ENCODE peak calls at places on chromosomes 2 and 18, in six cellular contexts. W is LoVo, A is upper lobe of left lung, T is BJ, D is astrocyte of the spinal cord, K is left ventricle myocardium inferior. F is an unnamed sample.

GRCh38 chr2:20188851-20189250 is 36.1 kb downstream of the SDC1 start:
- DNase-seq in K (no peak), T (no peak), D (no peak), A (no peak), W (no peak), F (no peak)

GRCh38 chr2:169799555-169799954 is 884 bp downstream of the SSB start:
- DNase-seq in A (no peak), D (no peak), T (no peak), W (no peak), K (no peak), F (no peak)

GRCh38 chr2:25418944-25419677 is 77.4 kb upstream of the DNMT3A start:
- DNase-seq in D (no peak), K (no peak), A (no peak), W (no peak), T (no peak), F (no peak)

GRCh38 chr2:54396107-54396506 is 60.0 kb upstream of the SPTBN1 start:
- DNase-seq in W (no peak), T (no peak), K (no peak), A (no peak), D (peak), F (no peak)

GRCh38 chr2:100807707-100808106 is 12.2 kb upstream of the NPAS2 start:
- DNase-seq in W (no peak), K (no peak), T (no peak), D (no peak), A (no peak), F (no peak)

GRCh38 chr2:25566694-25567093 is 106.7 kb downstream of the DTNB start:
- DNase-seq in K (no peak), W (no peak), A (peak), D (no peak), T (no peak), F (peak)

GRCh38 chr2:160934263-160934662 is 226.0 kb upstream of the TANK start:
- DNase-seq in D (no peak), K (no peak), T (no peak), A (no peak), W (no peak), F (no peak)

GRCh38 chr2:115609978-115610377 is 1167.5 kb downstream of the DPP10 start:
- DNase-seq in W (no peak), K (no peak), A (peak), T (no peak), D (no peak), F (peak)

GRCh38 chr2:73614997-73615396 is 27.2 kb downstream of the NAT8 start:
- DNase-seq in K (no peak), A (no peak), D (no peak), W (no peak), T (no peak), F (no peak)

GRCh38 chr2:119703526-119703925 is 24.5 kb downstream of the TMEM177 start:
- DNase-seq in W (no peak), T (no peak), D (no peak), A (no peak), K (no peak), F (no peak)

GRCh38 chr2:64504774-64505720 is 19.1 kb upstream of the AFTPH start:
- DNase-seq in D (no peak), W (no peak), T (no peak), K (no peak), A (no peak), F (no peak)

GRCh38 chr2:187842315-187842714 is 288.1 kb upstream of the TFPI start:
- DNase-seq in K (no peak), W (no peak), T (no peak), D (no peak), A (no peak), F (no peak)

GRCh38 chr2:11560806-11561205 is 27.0 kb downstream of the GREB1 start:
- DNase-seq in A (peak), T (no peak), D (no peak), W (no peak), K (no peak), F (no peak)

GRCh38 chr2:186273953-186274352 is 212.1 kb upstream of the ZC3H15 start:
- DNase-seq in A (no peak), T (no peak), D (no peak), W (no peak), K (no peak), F (no peak)

GRCh38 chr18:46448347-46448746 is 208.7 kb downstream of the LOXHD1 start:
- DNase-seq in T (no peak), K (no peak), D (no peak), W (no peak), A (no peak), F (no peak)

GRCh38 chr2:20523798-20524197 is 76.9 kb downstream of the RHOB start:
- DNase-seq in A (no peak), W (no peak), D (no peak), K (no peak), T (no peak), F (no peak)

GRCh38 chr2:164710252-164710633 is 89.0 kb upstream of the GRB14 start:
- DNase-seq in K (no peak), A (no peak), D (peak), W (no peak), T (no peak), F (no peak)

GRCh38 chr2:230447455-230448451 is 31.8 kb downstream of the SP100 start:
- DNase-seq in W (no peak), T (no peak), A (no peak), D (no peak), K (no peak), F (no peak)

GRCh38 chr2:143533846-143534245 is 404.6 kb downstream of the ARHGAP15 start:
- DNase-seq in W (no peak), K (no peak), D (no peak), T (no peak), A (no peak), F (no peak)

GRCh38 chr2:8572712-8573233 is 109.1 kb upstream of the ID2 start:
- DNase-seq in K (no peak), A (no peak), D (no peak), W (no peak), T (no peak), F (no peak)

GRCh38 chr2:163191372-163191771 is 352.8 kb upstream of the KCNH7 start:
- DNase-seq in K (no peak), T (no peak), D (peak), W (peak), A (no peak), F (peak)

GRCh38 chr2:171447675-171448074 is 13.6 kb downstream of the DCAF17 start:
- DNase-seq in D (no peak), W (no peak), A (no peak), K (no peak), T (no peak), F (no peak)

GRCh38 chr2:80303006-80303741 is 1.4 kb downstream of the LRRTM1 start:
- DNase-seq in D (no peak), T (no peak), A (no peak), W (no peak), K (no peak), F (peak)

GRCh38 chr2:58641001-58641400 is 399.9 kb upstream of the FANCL start:
- DNase-seq in A (no peak), D (no peak), K (no peak), T (no peak), W (no peak), F (no peak)

GRCh38 chr2:238728322-238729260 is 119.3 kb upstream of the TWIST2 start:
- DNase-seq in K (no peak), D (peak), W (no peak), T (peak), A (no peak), F (no peak)

GRCh38 chr2:18413794-18414396 is 146.6 kb downstream of the RDH14 start:
- DNase-seq in A (no peak), W (peak), D (peak), T (peak), K (no peak), F (no peak)

GRCh38 chr18:6057604-6058003 is 162.3 kb upstream of the TMEM200C start:
- DNase-seq in W (no peak), T (no peak), A (no peak), K (no peak), D (peak), F (no peak)

GRCh38 chr2:64797881-64798590 is 144.3 kb upstream of the SERTAD2 start:
- DNase-seq in W (peak), T (no peak), K (no peak), A (peak), D (peak), F (peak)

GRCh38 chr2:46315103-46315890 is 18.1 kb downstream of the EPAS1 start:
- DNase-seq in A (peak), T (peak), D (peak), K (peak), W (peak), F (peak)

GRCh38 chr2:26333286-26333685 is 12.7 kb upstream of the SELENOI start:
- DNase-seq in T (no peak), W (no peak), D (no peak), A (no peak), K (no peak), F (no peak)

GRCh38 chr2:69714024-69714423 is 27.9 kb upstream of the ANXA4 start:
- DNase-seq in A (no peak), T (no peak), K (no peak), D (no peak), W (no peak), F (no peak)

GRCh38 chr2:212359425-212360067 is 179.1 kb downstream of the ERBB4 start:
- DNase-seq in K (no peak), T (no peak), A (no peak), D (no peak), W (no peak), F (no peak)

GRCh38 chr2:34306745-34307144 is 707.6 kb upstream of the FAM98A start:
- DNase-seq in T (no peak), K (no peak), A (no peak), W (no peak), D (no peak), F (no peak)

GRCh38 chr2:33408109-33408508 is 68.3 kb upstream of the RASGRP3 start:
- DNase-seq in A (no peak), D (no peak), K (no peak), W (no peak), T (no peak), F (no peak)

GRCh38 chr2:152924722-152925121 is 206.3 kb downstream of the ARL6IP6 start:
- DNase-seq in T (no peak), K (no peak), A (peak), D (peak), W (no peak), F (peak)

F was measured in thyroid gland.